ENCODE peak calls at places on chromosomes 7 and 10, in four cellular contexts. One of them, this sample, is unnamed.

GRCh38 chr7:53272081-53272480 is 236.6 kb downstream of the POM121L12 start:
- DNase-seq in right lobe of liver: no peak
- DNase-seq in breast epithelium: no peak
- DNase-seq in osteocyte: no peak
- DNase-seq in this sample: no peak

GRCh38 chr10:3072641-3073360 is 5.5 kb downstream of the PFKP start:
- DNase-seq in right lobe of liver: no peak
- DNase-seq in breast epithelium: no peak
- DNase-seq in osteocyte: no peak
- DNase-seq in this sample: no peak

GRCh38 chr7:1567893-1568292 is 1.9 kb downstream of the PSMG3 start:
- DNase-seq in right lobe of liver: no peak
- DNase-seq in breast epithelium: no peak
- DNase-seq in osteocyte: no peak
- DNase-seq in this sample: no peak

GRCh38 chr7:21542891-21543527 is at the start of gene DNAH11:
- DNase-seq in right lobe of liver: peak
- DNase-seq in breast epithelium: no peak
- DNase-seq in osteocyte: peak
- DNase-seq in this sample: no peak

GRCh38 chr10:68957654-68958053 is 1.7 kb downstream of the DDX21 start:
- DNase-seq in right lobe of liver: no peak
- DNase-seq in breast epithelium: no peak
- DNase-seq in osteocyte: no peak
- DNase-seq in this sample: no peak

GRCh38 chr10:18504161-18504560 is 147.2 kb downstream of the NSUN6 start:
- DNase-seq in right lobe of liver: no peak
- DNase-seq in breast epithelium: no peak
- DNase-seq in osteocyte: no peak
- DNase-seq in this sample: no peak

GRCh38 chr10:15346440-15347141 is 24.5 kb downstream of the FAM171A1 start:
- DNase-seq in right lobe of liver: no peak
- DNase-seq in breast epithelium: no peak
- DNase-seq in osteocyte: peak
- DNase-seq in this sample: no peak

GRCh38 chr10:11472158-11472753 is 139.2 kb downstream of the USP6NL start:
- DNase-seq in right lobe of liver: peak
- DNase-seq in breast epithelium: no peak
- DNase-seq in osteocyte: no peak
- DNase-seq in this sample: no peak

GRCh38 chr7:136514776-136515175 is 353.7 kb upstream of the CHRM2 start:
- DNase-seq in right lobe of liver: no peak
- DNase-seq in breast epithelium: no peak
- DNase-seq in osteocyte: no peak
- DNase-seq in this sample: no peak

GRCh38 chr10:73816917-73817729 is 5.7 kb upstream of the NDST2 start:
- DNase-seq in right lobe of liver: peak
- DNase-seq in breast epithelium: no peak
- DNase-seq in osteocyte: no peak
- DNase-seq in this sample: no peak

GRCh38 chr10:84613336-84614021 is 285.1 kb downstream of the CCSER2 start:
- DNase-seq in right lobe of liver: peak
- DNase-seq in breast epithelium: no peak
- DNase-seq in osteocyte: peak
- DNase-seq in this sample: no peak

GRCh38 chr10:23630880-23631279 is 192.0 kb downstream of the OTUD1 start:
- DNase-seq in right lobe of liver: no peak
- DNase-seq in breast epithelium: no peak
- DNase-seq in osteocyte: no peak
- DNase-seq in this sample: no peak

GRCh38 chr10:86348321-86349210 is 18.0 kb downstream of the GRID1 start:
- DNase-seq in right lobe of liver: peak
- DNase-seq in breast epithelium: no peak
- DNase-seq in osteocyte: no peak
- DNase-seq in this sample: no peak

GRCh38 chr7:79287976-79288375 is 165.5 kb downstream of the MAGI2 start:
- DNase-seq in right lobe of liver: no peak
- DNase-seq in breast epithelium: no peak
- DNase-seq in osteocyte: no peak
- DNase-seq in this sample: no peak

GRCh38 chr10:2476236-2476814 is 591.0 kb upstream of the PFKP start:
- DNase-seq in right lobe of liver: no peak
- DNase-seq in breast epithelium: no peak
- DNase-seq in osteocyte: no peak
- DNase-seq in this sample: no peak

GRCh38 chr10:24344279-24344678 is 135.3 kb downstream of the KIAA1217 start:
- DNase-seq in right lobe of liver: no peak
- DNase-seq in breast epithelium: no peak
- DNase-seq in osteocyte: no peak
- DNase-seq in this sample: no peak

GRCh38 chr10:34960983-34961382 is 129.2 kb downstream of the CUL2 start:
- DNase-seq in right lobe of liver: no peak
- DNase-seq in breast epithelium: no peak
- DNase-seq in osteocyte: no peak
- DNase-seq in this sample: no peak

GRCh38 chr7:29075621-29076020 is 70.7 kb downstream of the CPVL start:
- DNase-seq in right lobe of liver: no peak
- DNase-seq in breast epithelium: no peak
- DNase-seq in osteocyte: no peak
- DNase-seq in this sample: no peak

GRCh38 chr7:135758531-135758932 is 9.9 kb upstream of the FAM180A start:
- DNase-seq in right lobe of liver: no peak
- DNase-seq in breast epithelium: peak
- DNase-seq in osteocyte: no peak
- DNase-seq in this sample: no peak

GRCh38 chr10:28845009-28845682 is 167.8 kb downstream of the BAMBI start:
- DNase-seq in right lobe of liver: no peak
- DNase-seq in breast epithelium: no peak
- DNase-seq in osteocyte: no peak
- DNase-seq in this sample: no peak

GRCh38 chr10:118991326-118991725 is 38.2 kb upstream of the NANOS1 start:
- DNase-seq in right lobe of liver: no peak
- DNase-seq in breast epithelium: no peak
- DNase-seq in osteocyte: no peak
- DNase-seq in this sample: no peak

GRCh38 chr7:37915438-37915837 is 1.2 kb downstream of the SFRP4 start:
- DNase-seq in right lobe of liver: no peak
- DNase-seq in breast epithelium: no peak
- DNase-seq in osteocyte: no peak
- DNase-seq in this sample: no peak

GRCh38 chr7:157493017-157493416 is 156.2 kb downstream of the DNAJB6 start:
- DNase-seq in right lobe of liver: no peak
- DNase-seq in breast epithelium: peak
- DNase-seq in osteocyte: no peak
- DNase-seq in this sample: no peak

GRCh38 chr7:130086938-130087337 is 16.6 kb downstream of the KLHDC10 start:
- DNase-seq in right lobe of liver: no peak
- DNase-seq in breast epithelium: no peak
- DNase-seq in osteocyte: no peak
- DNase-seq in this sample: no peak

GRCh38 chr7:112069879-112070321 is 136.3 kb downstream of the DOCK4 start:
- DNase-seq in right lobe of liver: no peak
- DNase-seq in breast epithelium: no peak
- DNase-seq in osteocyte: no peak
- DNase-seq in this sample: no peak

GRCh38 chr7:111756687-111757178 is 194.4 kb upstream of the IMMP2L start:
- DNase-seq in right lobe of liver: no peak
- DNase-seq in breast epithelium: peak
- DNase-seq in osteocyte: no peak
- DNase-seq in this sample: no peak

GRCh38 chr10:51244739-51245138 is 170.5 kb downstream of the PRKG1 start:
- DNase-seq in right lobe of liver: no peak
- DNase-seq in breast epithelium: no peak
- DNase-seq in osteocyte: no peak
- DNase-seq in this sample: no peak

GRCh38 chr7:33743594-33743993 is 161.7 kb upstream of the BMPER start:
- DNase-seq in right lobe of liver: no peak
- DNase-seq in breast epithelium: no peak
- DNase-seq in osteocyte: no peak
- DNase-seq in this sample: no peak

GRCh38 chr7:92645531-92646061 is 55.4 kb upstream of the FAM133B start:
- DNase-seq in right lobe of liver: no peak
- DNase-seq in breast epithelium: no peak
- DNase-seq in osteocyte: no peak
- DNase-seq in this sample: no peak

GRCh38 chr10:123408660-123409059 is 254.5 kb downstream of the BUB3 start:
- DNase-seq in right lobe of liver: no peak
- DNase-seq in breast epithelium: no peak
- DNase-seq in osteocyte: no peak
- DNase-seq in this sample: no peak

GRCh38 chr10:123417414-123417813 is 248.7 kb upstream of the GPR26 start:
- DNase-seq in right lobe of liver: no peak
- DNase-seq in breast epithelium: no peak
- DNase-seq in osteocyte: no peak
- DNase-seq in this sample: no peak

DNA sequence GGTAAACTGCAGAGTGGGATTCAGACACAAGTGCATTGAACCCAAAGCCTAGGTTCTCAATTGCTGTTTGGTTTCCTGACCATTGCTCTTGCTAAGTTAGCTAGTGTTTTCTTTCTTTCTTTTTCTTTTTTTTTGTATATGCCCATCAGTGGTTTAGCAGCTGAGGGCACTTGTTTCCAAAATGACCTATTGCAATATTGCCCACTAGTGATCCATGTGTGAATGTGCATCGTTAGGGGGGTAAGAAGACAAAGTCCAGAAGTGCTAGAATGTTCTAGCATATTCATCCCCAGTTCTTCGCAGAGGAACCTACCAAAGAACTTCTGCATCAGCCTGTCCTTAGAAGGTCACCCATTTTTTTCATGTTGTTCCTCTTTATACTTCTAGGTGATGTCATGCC is 252.8 kb upstream of the GPR26 start:
- DNase-seq in right lobe of liver: no peak
- DNase-seq in breast epithelium: no peak
- DNase-seq in osteocyte: no peak
- DNase-seq in this sample: no peak
- TF ChIP-seq CTCF in right lobe of liver: no peak
- TF ChIP-seq CTCF in breast epithelium: no peak
- TF ChIP-seq CTCF in osteocyte: no peak
- TF ChIP-seq CTCF in this sample: no peak

DNA sequence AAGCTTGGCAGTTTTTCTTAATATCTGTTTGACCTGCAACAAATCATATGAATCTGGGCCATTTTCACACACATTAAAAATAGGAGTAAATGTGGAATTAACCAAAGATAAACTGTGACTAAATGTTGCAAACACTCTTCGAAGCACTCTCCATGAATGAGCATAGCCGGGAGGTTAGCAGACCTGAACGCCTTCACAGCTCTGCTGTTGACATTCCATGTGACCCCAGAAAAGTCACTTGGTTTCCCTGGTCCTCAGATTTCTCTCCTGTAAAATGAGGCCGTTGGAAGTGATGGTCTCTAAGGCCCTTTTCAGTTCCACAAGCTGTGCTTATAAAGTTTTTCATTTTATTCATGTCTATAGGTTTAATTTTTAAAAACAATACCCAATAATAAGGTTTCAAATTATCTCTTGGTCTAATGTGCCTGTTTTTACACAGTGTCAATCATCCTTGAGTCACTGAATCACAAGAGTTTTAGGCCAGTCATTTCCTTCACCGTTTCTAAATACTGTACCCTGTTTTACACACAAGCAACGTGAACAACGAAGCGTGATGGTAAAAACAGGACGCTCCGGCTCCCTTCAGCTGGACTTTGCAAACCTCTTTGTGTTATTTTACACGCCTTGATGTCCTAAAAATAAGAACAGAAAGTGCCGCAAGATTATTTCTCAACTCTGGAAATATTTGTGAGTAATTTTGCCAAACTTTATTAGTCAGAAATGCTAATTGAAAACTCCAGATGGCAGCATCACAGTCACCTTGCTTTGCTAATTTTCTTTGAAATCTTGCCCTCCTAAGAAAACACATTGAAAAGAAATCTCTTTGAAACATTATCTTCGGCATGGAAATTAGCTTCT is 38.6 kb upstream of the MET start:
- DNase-seq in right lobe of liver: no peak
- DNase-seq in breast epithelium: peak
- DNase-seq in osteocyte: no peak
- DNase-seq in this sample: no peak
- TF ChIP-seq CTCF in right lobe of liver: no peak
- TF ChIP-seq CTCF in breast epithelium: no peak
- TF ChIP-seq CTCF in osteocyte: no peak
- TF ChIP-seq CTCF in this sample: no peak

DNA sequence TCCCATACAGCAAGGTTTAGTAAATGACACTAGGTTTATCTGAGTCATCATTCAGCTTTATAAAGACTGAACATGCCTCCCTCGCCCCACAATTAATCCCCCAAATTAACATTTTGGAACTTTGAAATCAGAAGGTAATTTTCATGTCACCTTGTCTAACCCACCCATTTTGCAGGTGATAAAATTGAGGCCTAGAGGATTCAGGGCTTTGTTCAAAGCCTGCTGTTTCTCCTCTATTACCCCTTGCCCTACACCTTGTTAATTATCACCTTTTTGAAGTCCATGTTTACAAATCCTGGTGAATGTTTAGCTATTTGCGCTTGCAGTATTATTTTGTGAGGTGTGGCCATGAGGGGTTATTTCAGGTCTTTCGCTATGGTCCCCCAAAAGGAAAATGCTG is 120.5 kb downstream of the RTKN2 start:
- DNase-seq in right lobe of liver: no peak
- DNase-seq in breast epithelium: no peak
- DNase-seq in osteocyte: no peak
- DNase-seq in this sample: no peak
- TF ChIP-seq CTCF in right lobe of liver: no peak
- TF ChIP-seq CTCF in breast epithelium: no peak
- TF ChIP-seq CTCF in osteocyte: no peak
- TF ChIP-seq CTCF in this sample: no peak

GRCh38 chr10:33273295-33274002 is 61.0 kb downstream of the NRP1 start:
- DNase-seq in right lobe of liver: peak
- DNase-seq in breast epithelium: peak
- DNase-seq in osteocyte: peak
- DNase-seq in this sample: peak
- TF ChIP-seq CTCF in right lobe of liver: peak
- TF ChIP-seq CTCF in breast epithelium: no peak
- TF ChIP-seq CTCF in osteocyte: peak
- TF ChIP-seq CTCF in this sample: no peak

This sample was measured in omental fat pad.